ENCODE peak calls at places on chromosome 15, in four cellular contexts. R is RWPE1, L is NT2/D1, M is NCI-H2081. J is an unnamed sample.

GRCh38 chr15:31486906-31487695 is 160.5 kb downstream of the KLF13 start:
- DNase-seq in L (no peak), M (no peak), R (no peak), J (no peak)

GRCh38 chr15:90055182-90055581 is 47.1 kb downstream of the IDH2 start:
- DNase-seq in L (no peak), R (no peak), M (no peak), J (no peak)

GRCh38 chr15:96600350-96600749 is 269.9 kb downstream of the NR2F2 start:
- DNase-seq in M (no peak), R (no peak), L (no peak), J (no peak)

GRCh38 chr15:56552668-56553067 is 87.7 kb upstream of the MNS1 start:
- DNase-seq in R (no peak), M (no peak), L (no peak), J (no peak)

GRCh38 chr15:48652510-48653076 is 7.1 kb upstream of the FBN1 start:
- DNase-seq in R (no peak), M (no peak), L (no peak), J (no peak)

GRCh38 chr15:100958326-100959065 is 39.3 kb downstream of the LRRK1 start:
- DNase-seq in R (peak), M (no peak), L (no peak), J (peak)

GRCh38 chr15:63079938-63080626 is 37.5 kb downstream of the TPM1 start:
- DNase-seq in M (no peak), R (peak), L (no peak), J (peak)

GRCh38 chr15:66997212-66997611 is 68.2 kb upstream of the SMAD3 start:
- DNase-seq in R (peak), M (no peak), L (no peak), J (peak)

GRCh38 chr15:39172380-39173281 is 408.2 kb upstream of the THBS1 start:
- DNase-seq in M (no peak), R (no peak), L (no peak), J (peak)

GRCh38 chr15:41894791-41895463 is 1.1 kb upstream of the SPTBN5 start:
- DNase-seq in R (peak), L (no peak), M (peak), J (peak)

GRCh38 chr15:76208786-76209424 is 102.4 kb downstream of the ETFA start:
- DNase-seq in L (no peak), M (no peak), R (no peak), J (peak)

GRCh38 chr15:74385442-74386132 is 18.1 kb upstream of the CYP11A1 start:
- DNase-seq in L (no peak), R (peak), M (no peak), J (no peak)

GRCh38 chr15:68217341-68217740 is 12.2 kb downstream of the CLN6 start:
- DNase-seq in R (no peak), L (no peak), M (no peak), J (no peak)

GRCh38 chr15:47185222-47185800 is 532.0 kb upstream of the SEMA6D start:
- DNase-seq in M (peak), R (no peak), L (no peak), J (peak)

GRCh38 chr15:51750942-51751686 is at the start of gene TMOD2:
- DNase-seq in M (peak), L (no peak), R (peak), J (peak)

GRCh38 chr15:55276324-55276723 is 13.3 kb downstream of the RAB27A start:
- DNase-seq in M (no peak), L (no peak), R (no peak), J (no peak)

GRCh38 chr15:44289352-44289790 is 852 bp downstream of the GOLM2 start:
- DNase-seq in L (no peak), R (peak), M (no peak), J (peak)

J was measured in M059J.